ENCODE peak calls at places on chromosome 10, in four cellular contexts. One of them, this sample, is unnamed.

GRCh38 chr10:97718659-97719142 is 5.2 kb downstream of the MARVELD1 start:
- DNase-seq in suprapubic skin: peak; percentile 89
- DNase-seq in lower lobe of right lung: peak; percentile 82
- DNase-seq in upper lobe of right lung: peak; percentile 88
- DNase-seq in this sample: peak; percentile 98

GRCh38 chr10:60461688-60462087 is 72.0 kb upstream of the ANK3 start:
- DNase-seq in suprapubic skin: no peak
- DNase-seq in lower lobe of right lung: no peak
- DNase-seq in upper lobe of right lung: no peak
- DNase-seq in this sample: no peak

GRCh38 chr10:48940958-48941357 is 1.3 kb upstream of the LRRC18 start:
- DNase-seq in suprapubic skin: peak; percentile 38
- DNase-seq in lower lobe of right lung: no peak
- DNase-seq in upper lobe of right lung: no peak
- DNase-seq in this sample: peak; percentile 58

GRCh38 chr10:34932235-34932634 is 117.1 kb upstream of the PARD3 start:
- DNase-seq in suprapubic skin: no peak
- DNase-seq in lower lobe of right lung: no peak
- DNase-seq in upper lobe of right lung: no peak
- DNase-seq in this sample: no peak

GRCh38 chr10:112981553-112981952 is 31.5 kb downstream of the TCF7L2 start:
- DNase-seq in suprapubic skin: no peak
- DNase-seq in lower lobe of right lung: no peak
- DNase-seq in upper lobe of right lung: no peak
- DNase-seq in this sample: no peak

GRCh38 chr10:119734396-119735332 is 8.8 kb downstream of the INPP5F start:
- DNase-seq in suprapubic skin: no peak
- DNase-seq in lower lobe of right lung: no peak
- DNase-seq in upper lobe of right lung: no peak
- DNase-seq in this sample: no peak

GRCh38 chr10:5291501-5292195 is 73.1 kb upstream of the UCN3 start:
- DNase-seq in suprapubic skin: peak; percentile 88
- DNase-seq in lower lobe of right lung: peak; percentile 78
- DNase-seq in upper lobe of right lung: peak; percentile 75
- DNase-seq in this sample: no peak

GRCh38 chr10:103757531-103758293 is 97.7 kb downstream of the SH3PXD2A start:
- DNase-seq in suprapubic skin: no peak
- DNase-seq in lower lobe of right lung: no peak
- DNase-seq in upper lobe of right lung: no peak
- DNase-seq in this sample: no peak

GRCh38 chr10:13087986-13088618 is 11.9 kb upstream of the OPTN start:
- DNase-seq in suprapubic skin: no peak
- DNase-seq in lower lobe of right lung: no peak
- DNase-seq in upper lobe of right lung: no peak
- DNase-seq in this sample: no peak

GRCh38 chr10:71138126-71138860 is 74.1 kb upstream of the UNC5B start:
- DNase-seq in suprapubic skin: no peak
- DNase-seq in lower lobe of right lung: no peak
- DNase-seq in upper lobe of right lung: no peak
- DNase-seq in this sample: peak; percentile 90

GRCh38 chr10:11192304-11193018 is 174.8 kb downstream of the CELF2 start:
- DNase-seq in suprapubic skin: no peak
- DNase-seq in lower lobe of right lung: peak; percentile 70
- DNase-seq in upper lobe of right lung: peak; percentile 78
- DNase-seq in this sample: no peak

GRCh38 chr10:84204122-84204521 is 9.8 kb downstream of the CDHR1 start:
- DNase-seq in suprapubic skin: no peak
- DNase-seq in lower lobe of right lung: no peak
- DNase-seq in upper lobe of right lung: no peak
- DNase-seq in this sample: no peak

GRCh38 chr10:81179805-81180452 is 642.2 kb downstream of the SH2D4B start:
- DNase-seq in suprapubic skin: no peak
- DNase-seq in lower lobe of right lung: no peak
- DNase-seq in upper lobe of right lung: no peak
- DNase-seq in this sample: no peak

GRCh38 chr10:49037187-49037586 is 78.1 kb downstream of the VSTM4 start:
- DNase-seq in suprapubic skin: no peak
- DNase-seq in lower lobe of right lung: no peak
- DNase-seq in upper lobe of right lung: no peak
- DNase-seq in this sample: no peak

GRCh38 chr10:19412531-19412930 is 363.9 kb downstream of the MALRD1 start:
- DNase-seq in suprapubic skin: no peak
- DNase-seq in lower lobe of right lung: no peak
- DNase-seq in upper lobe of right lung: no peak
- DNase-seq in this sample: no peak

GRCh38 chr10:130740166-130740565 is 571.4 kb downstream of the TCERG1L start:
- DNase-seq in suprapubic skin: peak; percentile 38
- DNase-seq in lower lobe of right lung: no peak
- DNase-seq in upper lobe of right lung: peak; percentile 40
- DNase-seq in this sample: no peak

GRCh38 chr10:89479255-89479654 is 56.1 kb downstream of the SLC16A12 start:
- DNase-seq in suprapubic skin: no peak
- DNase-seq in lower lobe of right lung: no peak
- DNase-seq in upper lobe of right lung: no peak
- DNase-seq in this sample: no peak

GRCh38 chr10:49161411-49161997 is 26.7 kb downstream of the TMEM273 start:
- DNase-seq in suprapubic skin: no peak
- DNase-seq in lower lobe of right lung: no peak
- DNase-seq in upper lobe of right lung: no peak
- DNase-seq in this sample: peak; percentile 81

GRCh38 chr10:47253651-47254375 is 46.2 kb upstream of the GDF10 start:
- DNase-seq in suprapubic skin: no peak
- DNase-seq in lower lobe of right lung: no peak
- DNase-seq in upper lobe of right lung: no peak
- DNase-seq in this sample: peak; percentile 46

GRCh38 chr10:7410800-7411670 is at the start of gene SFMBT2:
- DNase-seq in suprapubic skin: peak; percentile 81
- DNase-seq in lower lobe of right lung: peak; percentile 74
- DNase-seq in upper lobe of right lung: peak; percentile 83
- DNase-seq in this sample: no peak

DNA sequence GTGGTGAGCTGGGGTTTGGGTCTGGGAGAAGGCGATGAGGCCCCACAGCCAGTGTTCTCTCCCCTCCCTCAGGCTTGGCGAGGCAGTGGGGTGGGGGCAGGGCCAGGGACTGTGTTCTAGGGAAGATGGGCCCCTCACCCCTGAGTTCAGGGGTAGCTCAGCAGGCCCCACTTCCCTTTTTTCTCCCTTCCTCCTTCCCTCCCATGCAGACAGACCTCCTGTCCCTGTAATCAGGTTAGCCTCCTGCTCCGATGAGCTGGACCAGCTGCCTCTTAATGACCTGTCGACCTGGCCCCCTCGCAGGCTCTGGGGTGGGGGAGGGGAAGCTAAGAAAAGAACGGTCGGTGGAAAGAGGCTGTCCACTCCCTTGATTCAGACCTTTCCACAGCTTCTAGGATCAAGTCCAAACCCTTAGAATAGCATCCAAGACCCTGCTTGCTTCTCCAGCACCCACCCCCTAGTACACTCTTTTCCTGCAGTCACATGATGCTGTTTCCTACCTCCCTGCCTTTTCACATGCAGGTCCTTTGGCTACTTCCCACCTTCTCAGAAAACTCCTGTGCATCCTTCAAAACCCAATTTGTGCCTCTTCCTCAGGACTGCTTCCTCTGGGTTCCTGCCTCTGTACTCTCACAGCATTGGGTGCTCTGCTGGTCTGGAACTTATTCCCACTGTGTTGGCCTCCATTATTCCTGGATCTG is 64.1 kb downstream of the ZMIZ1 start:
- DNase-seq in suprapubic skin: no peak
- DNase-seq in lower lobe of right lung: no peak
- DNase-seq in upper lobe of right lung: no peak
- DNase-seq in this sample: no peak
- H3K27ac ChIP-seq in suprapubic skin: no peak overlapping the region
- H3K27ac ChIP-seq in lower lobe of right lung: no peak overlapping the region
- H3K27ac ChIP-seq in upper lobe of right lung: peak overlapping the region; percentile 17
- H3K27ac ChIP-seq in this sample: peak overlapping the region; percentile 30

GRCh38 chr10:102603946-102604345 is 40.3 kb upstream of the TRIM8 start:
- DNase-seq in suprapubic skin: no peak
- DNase-seq in lower lobe of right lung: no peak
- DNase-seq in upper lobe of right lung: no peak
- DNase-seq in this sample: no peak

GRCh38 chr10:102602272-102603045 is 41.8 kb upstream of the TRIM8 start:
- DNase-seq in suprapubic skin: no peak
- DNase-seq in lower lobe of right lung: no peak
- DNase-seq in upper lobe of right lung: no peak
- DNase-seq in this sample: no peak

GRCh38 chr10:102599565-102600327 is 44.5 kb upstream of the TRIM8 start:
- DNase-seq in suprapubic skin: no peak
- DNase-seq in lower lobe of right lung: no peak
- DNase-seq in upper lobe of right lung: no peak
- DNase-seq in this sample: no peak

GRCh38 chr10:102601639-102602038 is 42.6 kb upstream of the TRIM8 start:
- DNase-seq in suprapubic skin: no peak
- DNase-seq in lower lobe of right lung: no peak
- DNase-seq in upper lobe of right lung: no peak
- DNase-seq in this sample: no peak

DNA sequence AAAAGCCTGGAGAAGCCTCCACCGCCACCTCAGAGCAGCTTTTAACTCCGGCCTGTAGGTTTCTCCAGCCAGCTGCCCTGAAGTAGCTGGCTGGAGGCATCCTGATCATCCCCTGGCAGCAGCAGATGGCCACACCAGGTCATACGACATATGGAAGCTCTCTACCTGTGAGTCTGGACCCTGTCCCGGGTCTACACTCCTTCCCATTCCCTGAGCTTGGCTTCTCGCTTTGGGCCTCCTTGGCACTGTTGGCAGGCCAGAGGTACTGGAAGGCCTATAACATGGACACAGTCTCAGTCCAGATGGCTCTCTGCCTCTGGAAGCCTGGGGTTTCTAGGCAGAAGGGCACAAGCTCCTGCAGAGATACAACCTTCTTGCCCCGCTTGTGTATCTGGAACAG is 43.5 kb upstream of the TRIM8 start:
- DNase-seq in suprapubic skin: no peak
- DNase-seq in lower lobe of right lung: no peak
- DNase-seq in upper lobe of right lung: no peak
- DNase-seq in this sample: no peak
- H3K36me3 ChIP-seq in suprapubic skin: peaks cover 70% of the 10 kb centered on the region
- H3K36me3 ChIP-seq in lower lobe of right lung: peaks cover 70% of the 10 kb centered on the region
- H3K36me3 ChIP-seq in upper lobe of right lung: peaks cover 25% of the 10 kb centered on the region
- H3K36me3 ChIP-seq in this sample: peaks cover 32% of the 10 kb centered on the region

GRCh38 chr10:124646483-124647352 is 97.5 kb downstream of the FAM53B start:
- DNase-seq in suprapubic skin: no peak
- DNase-seq in lower lobe of right lung: peak; percentile 87
- DNase-seq in upper lobe of right lung: peak; percentile 85
- DNase-seq in this sample: no peak

GRCh38 chr10:124647421-124648130 is 96.6 kb downstream of the FAM53B start:
- DNase-seq in suprapubic skin: no peak
- DNase-seq in lower lobe of right lung: peak; percentile 89
- DNase-seq in upper lobe of right lung: peak; percentile 85
- DNase-seq in this sample: no peak

GRCh38 chr10:124644771-124645170 is 99.4 kb downstream of the FAM53B start:
- DNase-seq in suprapubic skin: no peak
- DNase-seq in lower lobe of right lung: no peak
- DNase-seq in upper lobe of right lung: no peak
- DNase-seq in this sample: no peak

GRCh38 chr10:124644281-124644680 is 99.9 kb downstream of the FAM53B start:
- DNase-seq in suprapubic skin: no peak
- DNase-seq in lower lobe of right lung: no peak
- DNase-seq in upper lobe of right lung: no peak
- DNase-seq in this sample: no peak

DNA sequence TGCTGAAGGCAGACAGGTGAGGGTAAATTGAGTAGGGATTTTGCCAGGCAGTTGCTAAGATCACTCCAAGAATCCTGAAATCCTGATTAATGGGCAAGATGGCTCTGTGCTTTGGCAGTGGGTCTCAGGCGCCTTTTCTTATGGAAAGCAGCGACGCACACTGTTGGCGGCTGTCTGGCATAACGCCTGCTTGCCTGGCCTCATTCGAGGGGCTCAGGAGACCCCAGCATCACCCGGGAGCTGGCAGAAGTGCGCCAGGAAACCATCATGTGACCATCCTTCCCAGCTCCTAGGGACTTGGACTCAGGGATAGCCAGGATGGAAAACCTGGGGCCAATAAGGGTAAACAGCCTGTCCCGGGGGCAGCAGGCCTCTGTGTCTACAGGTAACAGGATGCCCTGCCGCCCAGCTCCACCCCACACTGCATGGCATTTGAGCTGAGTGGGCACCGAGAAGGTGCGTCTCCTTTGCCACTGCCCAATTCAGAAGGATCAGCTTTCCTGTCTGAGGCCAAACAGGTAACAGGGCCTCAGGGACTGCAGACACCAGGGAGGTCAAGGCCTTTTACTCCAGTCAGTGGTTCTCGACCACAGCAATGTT is 98.6 kb downstream of the FAM53B start:
- DNase-seq in suprapubic skin: no peak
- DNase-seq in lower lobe of right lung: no peak
- DNase-seq in upper lobe of right lung: no peak
- DNase-seq in this sample: no peak
- H3K4me1 ChIP-seq in suprapubic skin: peaks cover 97% of the 10 kb centered on the region
- H3K4me1 ChIP-seq in lower lobe of right lung: peaks cover 98% of the 10 kb centered on the region
- H3K4me1 ChIP-seq in upper lobe of right lung: peaks cover 74% of the 10 kb centered on the region
- H3K4me1 ChIP-seq in this sample: peaks cover 92% of the 10 kb centered on the region

DNA sequence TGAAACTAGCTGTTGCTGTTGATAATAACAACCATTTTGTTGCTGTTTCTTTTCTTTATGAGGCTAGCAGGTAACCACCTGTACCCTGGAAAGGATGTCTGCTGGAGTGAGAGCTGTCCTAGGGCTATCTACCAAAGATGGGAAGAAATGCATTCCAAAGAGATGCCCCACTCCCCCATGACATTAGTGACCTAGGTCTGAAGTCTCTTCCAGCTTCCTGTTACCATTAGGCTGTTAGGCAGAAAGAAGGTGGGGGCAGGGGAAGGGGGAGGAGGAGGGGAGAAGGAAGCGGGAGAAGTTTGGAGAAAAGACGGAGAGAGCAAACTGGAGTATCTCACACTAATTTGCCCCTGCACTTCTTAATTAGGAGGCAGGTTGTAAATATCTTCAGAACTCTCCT is 118.5 kb downstream of the ABLIM1 start:
- DNase-seq in suprapubic skin: no peak
- DNase-seq in lower lobe of right lung: no peak
- DNase-seq in upper lobe of right lung: no peak
- DNase-seq in this sample: no peak
- H3K27ac ChIP-seq in suprapubic skin: no peak overlapping the region
- H3K27ac ChIP-seq in lower lobe of right lung: no peak overlapping the region
- H3K27ac ChIP-seq in upper lobe of right lung: no peak overlapping the region
- H3K27ac ChIP-seq in this sample: no peak overlapping the region

DNA sequence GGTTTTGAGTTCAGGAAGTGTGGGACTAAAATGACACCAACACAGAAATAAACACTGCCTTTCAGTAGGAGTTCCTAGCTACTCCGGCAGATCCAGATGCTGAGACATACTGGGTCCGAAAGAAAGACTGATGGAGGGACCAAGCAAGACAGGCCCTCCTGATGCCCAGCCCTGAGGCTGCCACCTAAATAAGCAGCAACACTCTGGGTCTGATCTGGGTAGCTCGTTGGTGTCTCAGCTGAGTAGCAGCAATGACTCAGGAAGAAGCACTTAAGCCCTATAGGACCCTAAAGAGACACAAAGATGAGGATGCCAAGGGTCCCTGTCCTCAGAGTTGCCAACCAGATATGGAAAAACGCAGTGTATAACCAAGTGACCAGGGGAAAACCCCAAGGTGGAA is 190.7 kb downstream of the FAM107B start:
- DNase-seq in suprapubic skin: no peak
- DNase-seq in lower lobe of right lung: no peak
- DNase-seq in upper lobe of right lung: no peak
- DNase-seq in this sample: no peak
- H3K36me3 ChIP-seq in suprapubic skin: no peaks in the 10 kb centered on the region
- H3K36me3 ChIP-seq in lower lobe of right lung: no peaks in the 10 kb centered on the region
- H3K36me3 ChIP-seq in upper lobe of right lung: no peaks in the 10 kb centered on the region
- H3K36me3 ChIP-seq in this sample: no peaks in the 10 kb centered on the region

This sample was measured in vagina.